ENCODE peak calls at places on chromosomes 11 and 22, in nine cellular contexts. Z is NCI-H1694 treated with DMSO at 0.1 percent for 48 hours; D is RKO; U is activated CD4-positive, alpha-beta T cell treated with anti-CD3 and anti-CD28 coated beads for 36 hours; H is fibroblast of the aortic adventitia; V is HS-5; B is GM23248; N is uterus; R is BJ. I is an unnamed sample.

GRCh38 chr11:68044145-68044813 is 5.5 kb downstream of the TCIRG1 start:
- DNase-seq in Z (no peak), D (no peak), U (peak), H (no peak), V (no peak), B (no peak), N (no peak), R (no peak), I (no peak)

GRCh38 chr22:43346521-43346929 is 3.4 kb upstream of the SCUBE1 start:
- DNase-seq in Z (peak), D (peak), U (peak), H (peak), V (no peak), B (peak), N (peak), R (no peak), I (peak)

GRCh38 chr11:120183701-120184141 is 27.1 kb upstream of the OAF start:
- DNase-seq in Z (no peak), D (no peak), U (no peak), H (no peak), V (no peak), B (no peak), N (no peak), R (no peak), I (no peak)

GRCh38 chr11:64571050-64571409 is 20.0 kb upstream of the SLC22A12 start:
- DNase-seq in Z (no peak), D (no peak), U (no peak), H (no peak), V (no peak), B (no peak), N (no peak), R (no peak), I (no peak)

GRCh38 chr22:42630901-42631602 is 9.3 kb downstream of the ATP5MGL start:
- DNase-seq in Z (no peak), D (no peak), U (no peak), H (no peak), V (no peak), B (no peak), N (no peak), R (no peak), I (no peak)

GRCh38 chr22:44289429-44290171 is 23.2 kb downstream of the SHISAL1 start:
- DNase-seq in Z (no peak), D (no peak), U (no peak), H (no peak), V (no peak), B (peak), N (no peak), R (peak), I (no peak)

GRCh38 chr11:43567396-43567975 is 113.1 kb upstream of the HSD17B12 start:
- DNase-seq in Z (peak), D (peak), U (no peak), H (peak), V (no peak), B (peak), N (no peak), R (no peak), I (no peak)

GRCh38 chr11:2530131-2530854 is 85.5 kb downstream of the KCNQ1 start:
- DNase-seq in Z (no peak), D (no peak), U (peak), H (no peak), V (no peak), B (no peak), N (no peak), R (no peak), I (no peak)

GRCh38 chr11:19686234-19686633 is 26.4 kb upstream of the NAV2 start:
- DNase-seq in Z (no peak), D (no peak), U (no peak), H (no peak), V (no peak), B (no peak), N (no peak), R (no peak), I (no peak)

GRCh38 chr11:108871867-108872266 is 207.0 kb downstream of the DDX10 start:
- DNase-seq in Z (no peak), D (no peak), U (no peak), H (peak), V (no peak), B (no peak), N (no peak), R (no peak), I (no peak)

GRCh38 chr22:49953027-49953679 is 7.4 kb upstream of the PIM3 start:
- DNase-seq in Z (no peak), D (no peak), U (no peak), H (no peak), V (no peak), B (no peak), N (no peak), R (no peak), I (no peak)

GRCh38 chr11:93528757-93529639 is 14.2 kb downstream of the SMCO4 start:
- DNase-seq in Z (no peak), D (no peak), U (no peak), H (no peak), V (no peak), B (peak), N (peak), R (no peak), I (no peak)

GRCh38 chr11:61513143-61513740 is 4.7 kb downstream of the LRRC10B start:
- DNase-seq in Z (no peak), D (no peak), U (no peak), H (no peak), V (no peak), B (no peak), N (no peak), R (no peak), I (no peak)

GRCh38 chr11:127470485-127470884 is 469.9 kb upstream of the KIRREL3 start:
- DNase-seq in Z (no peak), D (peak), U (peak), H (no peak), V (no peak), B (peak), N (no peak), R (no peak), I (no peak)

GRCh38 chr11:63611395-63611747 is 2.9 kb downstream of the PLAAT3 start:
- DNase-seq in Z (no peak), D (no peak), U (no peak), H (no peak), V (no peak), B (no peak), N (no peak), R (no peak), I (no peak)

GRCh38 chr11:1573847-1574255 is 1.8 kb upstream of the DUSP8 start:
- DNase-seq in Z (no peak), D (no peak), U (no peak), H (no peak), V (no peak), B (no peak), N (peak), R (no peak), I (no peak)

GRCh38 chr11:93054881-93055280 is 85.4 kb downstream of the MTNR1B start:
- DNase-seq in Z (no peak), D (peak), U (peak), H (peak), V (peak), B (peak), N (no peak), R (peak), I (no peak)

GRCh38 chr11:78744949-78745348 is 170.3 kb upstream of the NARS2 start:
- DNase-seq in Z (no peak), D (no peak), U (no peak), H (no peak), V (no peak), B (no peak), N (no peak), R (no peak), I (no peak)

GRCh38 chr11:118524757-118525465 is 2.4 kb upstream of the TTC36 start:
- DNase-seq in Z (no peak), D (no peak), U (no peak), H (no peak), V (no peak), B (no peak), N (no peak), R (no peak), I (no peak)

I was measured in effector memory CD8-positive, alpha-beta T cell.